ENCODE peak calls at places on chromosomes 1 and 21, in four cellular contexts. M is breast epithelium, K is fibroblast of mammary gland, I is iPS DF 19.7. F is an unnamed sample.

GRCh38 chr1:96478228-96478627 is 243.4 kb upstream of the PTBP2 start:
- DNase-seq in K (no peak), I (no peak), M (no peak), F (no peak)

GRCh38 chr21:34522284-34522683 is 10.3 kb upstream of the KCNE1 start:
- DNase-seq in K (no peak), M (no peak), I (no peak), F (no peak)

GRCh38 chr1:223765036-223765718 is 52.8 kb downstream of the CAPN2 start:
- DNase-seq in K (no peak), M (no peak), I (no peak), F (no peak)

GRCh38 chr1:59967780-59968179 is 41.2 kb upstream of the CYP2J2 start:
- DNase-seq in K (no peak), M (no peak), I (no peak), F (no peak)

GRCh38 chr1:224500802-224501201 is 66.2 kb upstream of the WDR26 start:
- DNase-seq in K (no peak), M (no peak), I (no peak), F (no peak)

GRCh38 chr1:27341525-27342252 is at the start of gene SYTL1:
- DNase-seq in I (no peak), K (peak), M (peak), F (peak)

GRCh38 chr21:15837603-15838002 is 107.8 kb downstream of the USP25 start:
- DNase-seq in I (no peak), K (peak), M (no peak), F (no peak)

GRCh38 chr1:7407980-7408770 is 362.9 kb upstream of the VAMP3 start:
- DNase-seq in K (no peak), I (no peak), M (no peak), F (peak)

GRCh38 chr1:77447669-77448068 is 165.8 kb downstream of the AK5 start:
- DNase-seq in M (no peak), I (no peak), K (no peak), F (no peak)

GRCh38 chr1:26317143-26317542 is 615 bp upstream of the CD52 start:
- DNase-seq in I (no peak), M (no peak), K (no peak), F (no peak)

GRCh38 chr21:42414928-42415769 is 11.4 kb downstream of the UBASH3A start:
- DNase-seq in I (no peak), K (peak), M (no peak), F (no peak)

GRCh38 chr1:34460193-34460592 is 283.5 kb downstream of the C1orf94 start:
- DNase-seq in K (peak), M (no peak), I (peak), F (peak)

GRCh38 chr1:63817152-63817667 is 43.4 kb downstream of the ROR1 start:
- DNase-seq in K (no peak), I (no peak), M (no peak), F (no peak)

GRCh38 chr1:117014209-117014608 is 12.6 kb downstream of the CD101 start:
- DNase-seq in M (no peak), I (no peak), K (peak), F (no peak)

GRCh38 chr1:181394766-181395165 is 88.6 kb upstream of the CACNA1E start:
- DNase-seq in I (no peak), K (no peak), M (no peak), F (no peak)

GRCh38 chr1:3956527-3957170 is 56.6 kb upstream of the C1orf174 start:
- DNase-seq in K (no peak), M (no peak), I (no peak), F (no peak)

GRCh38 chr1:67685558-67686271 is 714 bp downstream of the GADD45A start:
- DNase-seq in K (peak), I (no peak), M (peak), F (peak)

GRCh38 chr1:230299148-230300006 is 126.8 kb downstream of the PGBD5 start:
- DNase-seq in M (peak), I (no peak), K (no peak), F (no peak)

GRCh38 chr21:25717491-25718139 is 17.1 kb downstream of the ATP5PF start:
- DNase-seq in I (no peak), M (no peak), K (peak), F (no peak)

GRCh38 chr1:109229531-109230127 is 15.9 kb downstream of the SARS1 start:
- DNase-seq in I (peak), K (no peak), M (no peak), F (peak)

GRCh38 chr1:41915786-41916571 is 2.7 kb downstream of the HIVEP3 start:
- DNase-seq in I (no peak), K (no peak), M (no peak), F (no peak)

GRCh38 chr21:26952274-26953066 is 14.4 kb downstream of the ADAMTS5 start:
- DNase-seq in I (no peak), M (no peak), K (no peak), F (no peak)

GRCh38 chr1:41795205-41795762 is 123.4 kb downstream of the HIVEP3 start:
- DNase-seq in I (no peak), K (peak), M (no peak), F (no peak)

GRCh38 chr1:7117599-7118281 is 332.5 kb downstream of the CAMTA1 start:
- DNase-seq in M (peak), K (peak), I (peak), F (peak)

GRCh38 chr1:16286122-16286521 is 49.1 kb upstream of the CPLANE2 start:
- DNase-seq in M (no peak), K (no peak), I (no peak), F (no peak)

GRCh38 chr1:5754817-5755551 is 237.2 kb downstream of the NPHP4 start:
- DNase-seq in I (no peak), K (no peak), M (peak), F (no peak)

GRCh38 chr1:208198271-208198670 is 45.9 kb downstream of the PLXNA2 start:
- DNase-seq in M (no peak), I (no peak), K (no peak), F (no peak)

GRCh38 chr1:88800382-88801051 is 90.8 kb downstream of the GTF2B start:
- DNase-seq in M (no peak), I (no peak), K (peak), F (no peak)

GRCh38 chr1:27710574-27710973 is 15.2 kb upstream of the FAM76A start:
- DNase-seq in M (no peak), K (no peak), I (no peak), F (no peak)

GRCh38 chr1:100187912-100188311 is 9.9 kb upstream of the LRRC39 start:
- DNase-seq in I (no peak), K (peak), M (no peak), F (no peak)

GRCh38 chr1:228944991-228945390 is 209.7 kb downstream of the RHOU start:
- DNase-seq in I (no peak), K (peak), M (no peak), F (no peak)

GRCh38 chr1:53449693-53450092 is 9.5 kb upstream of the DMRTB1 start:
- DNase-seq in K (no peak), M (no peak), I (no peak), F (no peak)

GRCh38 chr1:79388694-79389361 is 382.3 kb upstream of the ADGRL4 start:
- DNase-seq in M (no peak), K (no peak), I (no peak), F (no peak)

GRCh38 chr1:62038594-62039284 is 155.9 kb upstream of the L1TD1 start:
- DNase-seq in I (no peak), K (no peak), M (no peak), F (no peak)

GRCh38 chr1:29687601-29688244 is 451.4 kb downstream of the PTPRU start:
- DNase-seq in I (no peak), M (no peak), K (no peak), F (no peak)

GRCh38 chr1:198019126-198019525 is 102.0 kb downstream of the LHX9 start:
- DNase-seq in I (no peak), K (no peak), M (no peak), F (no peak)

GRCh38 chr1:32242341-32242851 is 4.6 kb upstream of the FAM167B start:
- DNase-seq in K (no peak), I (no peak), M (no peak), F (peak)

GRCh38 chr1:76080552-76081093 is 6.1 kb downstream of the ST6GALNAC3 start:
- DNase-seq in M (no peak), I (no peak), K (no peak), F (no peak)

F was measured in H9.